ENCODE peak calls at places on chromosome 20, in four cellular contexts. One of them, this sample, is unnamed.

GRCh38 chr20:46000571-46001145 is 8.1 kb upstream of the MMP9 start:
- DNase-seq in fibroblast of lung: no peak
- DNase-seq in dermis microvascular lymphatic vessel endothelial cell: no peak
- DNase-seq in AG08396: no peak
- DNase-seq in this sample: no peak

GRCh38 chr20:44034965-44035635 is 120.4 kb downstream of the TOX2 start:
- DNase-seq in fibroblast of lung: no peak
- DNase-seq in dermis microvascular lymphatic vessel endothelial cell: no peak
- DNase-seq in AG08396: no peak
- DNase-seq in this sample: no peak

GRCh38 chr20:35592339-35592960 is 23.2 kb upstream of the SPAG4 start:
- DNase-seq in fibroblast of lung: no peak
- DNase-seq in dermis microvascular lymphatic vessel endothelial cell: no peak
- DNase-seq in AG08396: no peak
- DNase-seq in this sample: no peak

GRCh38 chr20:43787937-43788336 is 61.1 kb upstream of the GTSF1L start:
- DNase-seq in fibroblast of lung: no peak
- DNase-seq in dermis microvascular lymphatic vessel endothelial cell: no peak
- DNase-seq in AG08396: no peak
- DNase-seq in this sample: no peak

GRCh38 chr20:47666304-47666703 is 119.0 kb downstream of the SULF2 start:
- DNase-seq in fibroblast of lung: no peak
- DNase-seq in dermis microvascular lymphatic vessel endothelial cell: no peak
- DNase-seq in AG08396: no peak
- DNase-seq in this sample: no peak

GRCh38 chr20:17493173-17493572 is 38.0 kb downstream of the BFSP1 start:
- DNase-seq in fibroblast of lung: no peak
- DNase-seq in dermis microvascular lymphatic vessel endothelial cell: no peak
- DNase-seq in AG08396: no peak
- DNase-seq in this sample: no peak

GRCh38 chr20:32427996-32428395 is 69.9 kb downstream of the ASXL1 start:
- DNase-seq in fibroblast of lung: no peak
- DNase-seq in dermis microvascular lymphatic vessel endothelial cell: no peak
- DNase-seq in AG08396: no peak
- DNase-seq in this sample: no peak

GRCh38 chr20:50438986-50439407 is 71.2 kb upstream of the PTPN1 start:
- DNase-seq in fibroblast of lung: peak
- DNase-seq in dermis microvascular lymphatic vessel endothelial cell: peak
- DNase-seq in AG08396: peak
- DNase-seq in this sample: no peak

GRCh38 chr20:62511915-62512610 is 36.3 kb upstream of the GATA5 start:
- DNase-seq in fibroblast of lung: no peak
- DNase-seq in dermis microvascular lymphatic vessel endothelial cell: no peak
- DNase-seq in AG08396: no peak
- DNase-seq in this sample: no peak

GRCh38 chr20:21102691-21103311 is 3.4 kb downstream of the LINC00237 start:
- DNase-seq in fibroblast of lung: no peak
- DNase-seq in dermis microvascular lymphatic vessel endothelial cell: peak
- DNase-seq in AG08396: peak
- DNase-seq in this sample: no peak

GRCh38 chr20:3749689-3750639 is 17.5 kb downstream of the HSPA12B start:
- DNase-seq in fibroblast of lung: peak
- DNase-seq in dermis microvascular lymphatic vessel endothelial cell: no peak
- DNase-seq in AG08396: peak
- DNase-seq in this sample: peak

GRCh38 chr20:23255658-23256385 is 94.8 kb upstream of the NXT1 start:
- DNase-seq in fibroblast of lung: peak
- DNase-seq in dermis microvascular lymphatic vessel endothelial cell: peak
- DNase-seq in AG08396: peak
- DNase-seq in this sample: no peak

GRCh38 chr20:61845276-61845675 is 220.4 kb downstream of the TAF4 start:
- DNase-seq in fibroblast of lung: no peak
- DNase-seq in dermis microvascular lymphatic vessel endothelial cell: no peak
- DNase-seq in AG08396: no peak
- DNase-seq in this sample: no peak

GRCh38 chr20:10716855-10717254 is 43.1 kb upstream of the JAG1 start:
- DNase-seq in fibroblast of lung: peak
- DNase-seq in dermis microvascular lymphatic vessel endothelial cell: peak
- DNase-seq in AG08396: no peak
- DNase-seq in this sample: no peak

GRCh38 chr20:23048283-23049200 is 930 bp downstream of the THBD start:
- DNase-seq in fibroblast of lung: peak
- DNase-seq in dermis microvascular lymphatic vessel endothelial cell: peak
- DNase-seq in AG08396: peak
- DNase-seq in this sample: no peak

GRCh38 chr20:38961530-38962043 is 557 bp upstream of the DHX35 start:
- DNase-seq in fibroblast of lung: no peak
- DNase-seq in dermis microvascular lymphatic vessel endothelial cell: no peak
- DNase-seq in AG08396: no peak
- DNase-seq in this sample: no peak

GRCh38 chr20:25272223-25273000 is 24.5 kb downstream of the PYGB start:
- DNase-seq in fibroblast of lung: no peak
- DNase-seq in dermis microvascular lymphatic vessel endothelial cell: no peak
- DNase-seq in AG08396: no peak
- DNase-seq in this sample: no peak

GRCh38 chr20:37406010-37406998 is 60.4 kb downstream of the SRC start:
- DNase-seq in fibroblast of lung: peak
- DNase-seq in dermis microvascular lymphatic vessel endothelial cell: peak
- DNase-seq in AG08396: peak
- DNase-seq in this sample: no peak

GRCh38 chr20:38804682-38805501 is 605 bp upstream of the PPP1R16B start:
- DNase-seq in fibroblast of lung: no peak
- DNase-seq in dermis microvascular lymphatic vessel endothelial cell: peak
- DNase-seq in AG08396: no peak
- DNase-seq in this sample: no peak

GRCh38 chr20:57659789-57660509 is 39.7 kb upstream of the ZBP1 start:
- DNase-seq in fibroblast of lung: no peak
- DNase-seq in dermis microvascular lymphatic vessel endothelial cell: no peak
- DNase-seq in AG08396: no peak
- DNase-seq in this sample: no peak

GRCh38 chr20:10171864-10172751 is 46.5 kb upstream of the SNAP25 start:
- DNase-seq in fibroblast of lung: peak
- DNase-seq in dermis microvascular lymphatic vessel endothelial cell: peak
- DNase-seq in AG08396: peak
- DNase-seq in this sample: no peak

GRCh38 chr20:3085571-3086072 is 1.1 kb upstream of the AVP start:
- DNase-seq in fibroblast of lung: no peak
- DNase-seq in dermis microvascular lymphatic vessel endothelial cell: no peak
- DNase-seq in AG08396: no peak
- DNase-seq in this sample: no peak

GRCh38 chr20:38155811-38156210 is 9.3 kb downstream of the TGM2 start:
- DNase-seq in fibroblast of lung: no peak
- DNase-seq in dermis microvascular lymphatic vessel endothelial cell: no peak
- DNase-seq in AG08396: no peak
- DNase-seq in this sample: no peak

GRCh38 chr20:24746351-24746685 is 202.8 kb upstream of the CST7 start:
- DNase-seq in fibroblast of lung: peak
- DNase-seq in dermis microvascular lymphatic vessel endothelial cell: no peak
- DNase-seq in AG08396: no peak
- DNase-seq in this sample: no peak

GRCh38 chr20:20638877-20639276 is 73.6 kb downstream of the RALGAPA2 start:
- DNase-seq in fibroblast of lung: no peak
- DNase-seq in dermis microvascular lymphatic vessel endothelial cell: no peak
- DNase-seq in AG08396: no peak
- DNase-seq in this sample: no peak

GRCh38 chr20:20010639-20011500 is 6.3 kb upstream of the NAA20 start:
- DNase-seq in fibroblast of lung: peak
- DNase-seq in dermis microvascular lymphatic vessel endothelial cell: peak
- DNase-seq in AG08396: peak
- DNase-seq in this sample: no peak

GRCh38 chr20:50554694-50555579 is 44.8 kb downstream of the PTPN1 start:
- DNase-seq in fibroblast of lung: no peak
- DNase-seq in dermis microvascular lymphatic vessel endothelial cell: no peak
- DNase-seq in AG08396: no peak
- DNase-seq in this sample: no peak

GRCh38 chr20:39670987-39671386 is 708.8 kb downstream of the DHX35 start:
- DNase-seq in fibroblast of lung: no peak
- DNase-seq in dermis microvascular lymphatic vessel endothelial cell: no peak
- DNase-seq in AG08396: no peak
- DNase-seq in this sample: no peak

GRCh38 chr20:17655865-17656489 is 26.1 kb downstream of the RRBP1 start:
- DNase-seq in fibroblast of lung: peak
- DNase-seq in dermis microvascular lymphatic vessel endothelial cell: no peak
- DNase-seq in AG08396: peak
- DNase-seq in this sample: no peak

GRCh38 chr20:56985286-56985685 is 281.2 kb downstream of the BMP7 start:
- DNase-seq in fibroblast of lung: peak
- DNase-seq in dermis microvascular lymphatic vessel endothelial cell: no peak
- DNase-seq in AG08396: no peak
- DNase-seq in this sample: no peak

This sample was measured in NCI-H524 treated with DMSO at 0.1 percent for 48 hours.